ENCODE peak calls at places on chromosomes 13 and 19, in six cellular contexts. One of them, this sample, is unnamed. For H3K4me1, the result is how much of the 10 kb centered on the place peaks cover.

GRCh38 chr13:48400820-48401219 is 12.1 kb downstream of the LPAR6 start:
- DNase-seq in lower lobe of right lung: no peak
- DNase-seq in left ventricle myocardium inferior: no peak
- DNase-seq in adrenal gland: no peak
- DNase-seq in heart left ventricle: no peak
- DNase-seq in MM.1S: peak
- DNase-seq in this sample: no peak

GRCh38 chr13:99821741-99822140 is 149.8 kb downstream of the ZIC5 start:
- DNase-seq in left ventricle myocardium inferior: no peak
- DNase-seq in heart left ventricle: no peak
- DNase-seq in MM.1S: no peak
- DNase-seq in lower lobe of right lung: no peak
- DNase-seq in adrenal gland: no peak
- DNase-seq in this sample: no peak

GRCh38 chr19:3707868-3708206 is 347 bp upstream of the TJP3 start:
- DNase-seq in MM.1S: no peak
- DNase-seq in lower lobe of right lung: no peak
- DNase-seq in left ventricle myocardium inferior: no peak
- DNase-seq in adrenal gland: no peak
- DNase-seq in heart left ventricle: no peak
- DNase-seq in this sample: no peak

GRCh38 chr19:58577581-58578429 is 4.7 kb upstream of the MZF1 start:
- DNase-seq in lower lobe of right lung: no peak
- DNase-seq in left ventricle myocardium inferior: peak
- DNase-seq in adrenal gland: peak
- DNase-seq in MM.1S: no peak
- DNase-seq in heart left ventricle: no peak
- DNase-seq in this sample: no peak

GRCh38 chr13:105410602-105411001 is 1124.9 kb downstream of the EFNB2 start:
- DNase-seq in MM.1S: no peak
- DNase-seq in heart left ventricle: peak
- DNase-seq in left ventricle myocardium inferior: peak
- DNase-seq in lower lobe of right lung: peak
- DNase-seq in adrenal gland: peak
- DNase-seq in this sample: no peak

GRCh38 chr19:10286803-10287737 is at the start of gene ICAM4:
- DNase-seq in MM.1S: no peak
- DNase-seq in left ventricle myocardium inferior: peak
- DNase-seq in heart left ventricle: peak
- DNase-seq in lower lobe of right lung: peak
- DNase-seq in adrenal gland: peak
- DNase-seq in this sample: peak

GRCh38 chr13:89627991-89628390 is 1719.5 kb upstream of the MIR17HG start:
- DNase-seq in heart left ventricle: no peak
- DNase-seq in lower lobe of right lung: no peak
- DNase-seq in adrenal gland: peak
- DNase-seq in left ventricle myocardium inferior: no peak
- DNase-seq in MM.1S: no peak
- DNase-seq in this sample: no peak

GRCh38 chr19:23070353-23070781 is 46.5 kb upstream of the ZNF730 start:
- DNase-seq in adrenal gland: no peak
- DNase-seq in left ventricle myocardium inferior: peak
- DNase-seq in MM.1S: no peak
- DNase-seq in lower lobe of right lung: no peak
- DNase-seq in heart left ventricle: no peak
- DNase-seq in this sample: peak

GRCh38 chr19:49216076-49216475 is 58.5 kb downstream of the TRPM4 start:
- DNase-seq in lower lobe of right lung: no peak
- DNase-seq in MM.1S: no peak
- DNase-seq in left ventricle myocardium inferior: no peak
- DNase-seq in adrenal gland: no peak
- DNase-seq in heart left ventricle: no peak
- DNase-seq in this sample: no peak

GRCh38 chr19:8310342-8311055 is 2.3 kb upstream of the CD320 start:
- DNase-seq in MM.1S: no peak
- DNase-seq in adrenal gland: no peak
- DNase-seq in lower lobe of right lung: peak
- DNase-seq in left ventricle myocardium inferior: no peak
- DNase-seq in heart left ventricle: no peak
- DNase-seq in this sample: no peak

GRCh38 chr13:95615539-95615938 is 29.0 kb downstream of the DZIP1 start:
- DNase-seq in adrenal gland: no peak
- DNase-seq in lower lobe of right lung: no peak
- DNase-seq in left ventricle myocardium inferior: no peak
- DNase-seq in MM.1S: no peak
- DNase-seq in heart left ventricle: no peak
- DNase-seq in this sample: no peak

GRCh38 chr13:93690139-93690538 is 463.5 kb downstream of the GPC6 start:
- DNase-seq in lower lobe of right lung: no peak
- DNase-seq in left ventricle myocardium inferior: no peak
- DNase-seq in adrenal gland: no peak
- DNase-seq in heart left ventricle: no peak
- DNase-seq in MM.1S: peak
- DNase-seq in this sample: no peak

GRCh38 chr13:32051156-32051555 is 19.6 kb downstream of the FRY start:
- DNase-seq in lower lobe of right lung: no peak
- DNase-seq in left ventricle myocardium inferior: no peak
- DNase-seq in adrenal gland: no peak
- DNase-seq in heart left ventricle: no peak
- DNase-seq in MM.1S: no peak
- DNase-seq in this sample: no peak

GRCh38 chr19:19826875-19827274 is 5.3 kb upstream of the ZNF506 start:
- DNase-seq in lower lobe of right lung: no peak
- DNase-seq in MM.1S: no peak
- DNase-seq in left ventricle myocardium inferior: no peak
- DNase-seq in adrenal gland: no peak
- DNase-seq in heart left ventricle: no peak
- DNase-seq in this sample: no peak

GRCh38 chr13:53001444-53001843 is 27.2 kb upstream of the OLFM4 start:
- DNase-seq in adrenal gland: no peak
- DNase-seq in heart left ventricle: no peak
- DNase-seq in lower lobe of right lung: no peak
- DNase-seq in MM.1S: no peak
- DNase-seq in left ventricle myocardium inferior: no peak
- DNase-seq in this sample: no peak

GRCh38 chr13:25186187-25186586 is 14.1 kb upstream of the AMER2 start:
- DNase-seq in left ventricle myocardium inferior: no peak
- DNase-seq in heart left ventricle: no peak
- DNase-seq in lower lobe of right lung: no peak
- DNase-seq in MM.1S: no peak
- DNase-seq in adrenal gland: no peak
- DNase-seq in this sample: no peak

GRCh38 chr13:44969858-44970484 is 19.3 kb downstream of the NUFIP1 start:
- DNase-seq in heart left ventricle: no peak
- DNase-seq in lower lobe of right lung: no peak
- DNase-seq in MM.1S: peak
- DNase-seq in adrenal gland: no peak
- DNase-seq in left ventricle myocardium inferior: no peak
- DNase-seq in this sample: no peak

GRCh38 chr13:38979891-38980627 is 10.6 kb downstream of the STOML3 start:
- DNase-seq in MM.1S: no peak
- DNase-seq in left ventricle myocardium inferior: peak
- DNase-seq in heart left ventricle: no peak
- DNase-seq in lower lobe of right lung: no peak
- DNase-seq in adrenal gland: no peak
- DNase-seq in this sample: peak

GRCh38 chr19:55212447-55212846 is 3.1 kb upstream of the PTPRH start:
- DNase-seq in adrenal gland: no peak
- DNase-seq in MM.1S: peak
- DNase-seq in heart left ventricle: no peak
- DNase-seq in lower lobe of right lung: no peak
- DNase-seq in left ventricle myocardium inferior: no peak
- DNase-seq in this sample: no peak

GRCh38 chr19:53172892-53173291 is 14.0 kb upstream of the ZNF347 start:
- DNase-seq in lower lobe of right lung: no peak
- DNase-seq in heart left ventricle: no peak
- DNase-seq in left ventricle myocardium inferior: no peak
- DNase-seq in adrenal gland: no peak
- DNase-seq in MM.1S: no peak
- DNase-seq in this sample: no peak

GRCh38 chr19:49890349-49891311 is 6.1 kb downstream of the IL4I1 start:
- DNase-seq in lower lobe of right lung: peak
- DNase-seq in left ventricle myocardium inferior: no peak
- DNase-seq in adrenal gland: no peak
- DNase-seq in heart left ventricle: peak
- DNase-seq in MM.1S: peak
- DNase-seq in this sample: no peak

GRCh38 chr19:50952890-50953289 is at the start of gene KLK5:
- DNase-seq in adrenal gland: no peak
- DNase-seq in MM.1S: no peak
- DNase-seq in lower lobe of right lung: no peak
- DNase-seq in heart left ventricle: no peak
- DNase-seq in left ventricle myocardium inferior: no peak
- DNase-seq in this sample: no peak

GRCh38 chr19:15421726-15422260 is 3.0 kb upstream of the AKAP8L start:
- DNase-seq in MM.1S: no peak
- DNase-seq in lower lobe of right lung: no peak
- DNase-seq in heart left ventricle: peak
- DNase-seq in adrenal gland: no peak
- DNase-seq in left ventricle myocardium inferior: peak
- DNase-seq in this sample: no peak

GRCh38 chr13:47858678-47859050 is 142.4 kb downstream of the SUCLA2 start:
- DNase-seq in left ventricle myocardium inferior: no peak
- DNase-seq in adrenal gland: no peak
- DNase-seq in lower lobe of right lung: no peak
- DNase-seq in heart left ventricle: no peak
- DNase-seq in MM.1S: no peak
- DNase-seq in this sample: no peak

GRCh38 chr13:72390909-72391308 is 336.5 kb downstream of the MZT1 start:
- DNase-seq in left ventricle myocardium inferior: no peak
- DNase-seq in lower lobe of right lung: no peak
- DNase-seq in heart left ventricle: no peak
- DNase-seq in adrenal gland: peak
- DNase-seq in MM.1S: no peak
- DNase-seq in this sample: no peak

GRCh38 chr13:26062853-26063444 is 11.1 kb upstream of the SHISA2 start:
- DNase-seq in MM.1S: peak
- DNase-seq in adrenal gland: peak
- DNase-seq in lower lobe of right lung: no peak
- DNase-seq in left ventricle myocardium inferior: no peak
- DNase-seq in heart left ventricle: no peak
- DNase-seq in this sample: no peak

GRCh38 chr13:90868321-90868920 is 479.1 kb upstream of the MIR17HG start:
- DNase-seq in left ventricle myocardium inferior: no peak
- DNase-seq in lower lobe of right lung: no peak
- DNase-seq in MM.1S: no peak
- DNase-seq in adrenal gland: no peak
- DNase-seq in heart left ventricle: no peak
- DNase-seq in this sample: no peak

GRCh38 chr13:36582977-36583376 is 90.8 kb upstream of the SERTM1 start:
- DNase-seq in lower lobe of right lung: no peak
- DNase-seq in left ventricle myocardium inferior: no peak
- DNase-seq in heart left ventricle: no peak
- DNase-seq in adrenal gland: no peak
- DNase-seq in MM.1S: no peak
- DNase-seq in this sample: no peak
- H3K4me1 ChIP-seq in lower lobe of right lung: under half
- H3K4me1 ChIP-seq in left ventricle myocardium inferior: under half
- H3K4me1 ChIP-seq in heart left ventricle: under half
- H3K4me1 ChIP-seq in adrenal gland: under half
- H3K4me1 ChIP-seq in MM.1S: under half
- H3K4me1 ChIP-seq in this sample: under half

GRCh38 chr19:47110521-47111080 is 3.0 kb downstream of the ZC3H4 start:
- DNase-seq in lower lobe of right lung: no peak
- DNase-seq in MM.1S: no peak
- DNase-seq in left ventricle myocardium inferior: no peak
- DNase-seq in adrenal gland: no peak
- DNase-seq in heart left ventricle: no peak
- DNase-seq in this sample: no peak

GRCh38 chr19:47107953-47108746 is 5.4 kb downstream of the ZC3H4 start:
- DNase-seq in left ventricle myocardium inferior: no peak
- DNase-seq in adrenal gland: no peak
- DNase-seq in MM.1S: no peak
- DNase-seq in heart left ventricle: no peak
- DNase-seq in lower lobe of right lung: no peak
- DNase-seq in this sample: no peak

GRCh38 chr19:47109541-47110375 is 3.8 kb downstream of the ZC3H4 start:
- DNase-seq in lower lobe of right lung: no peak
- DNase-seq in MM.1S: no peak
- DNase-seq in left ventricle myocardium inferior: no peak
- DNase-seq in heart left ventricle: no peak
- DNase-seq in adrenal gland: no peak
- DNase-seq in this sample: no peak

GRCh38 chr19:47107201-47107952 is 6.2 kb downstream of the ZC3H4 start:
- DNase-seq in left ventricle myocardium inferior: no peak
- DNase-seq in MM.1S: no peak
- DNase-seq in adrenal gland: no peak
- DNase-seq in heart left ventricle: no peak
- DNase-seq in lower lobe of right lung: no peak
- DNase-seq in this sample: no peak

DNA sequence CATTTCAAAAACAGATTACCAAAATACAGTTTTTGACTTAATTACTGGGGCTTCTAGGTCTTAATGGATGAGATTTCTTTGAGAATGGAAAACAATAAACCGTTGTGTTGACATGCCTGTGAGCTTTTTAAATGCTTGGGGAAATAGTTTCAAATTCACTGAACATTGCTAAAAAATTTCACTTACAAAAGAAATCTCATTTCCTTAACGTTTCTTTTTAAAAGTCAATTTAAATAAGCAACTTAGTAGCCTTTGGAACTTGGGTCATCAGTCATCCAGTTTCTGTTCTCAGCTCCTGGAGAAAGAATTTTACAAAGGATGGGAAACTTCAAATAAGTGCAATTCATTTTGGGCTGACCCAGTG is 4.4 kb downstream of the ZC3H4 start:
- DNase-seq in heart left ventricle: no peak
- DNase-seq in adrenal gland: no peak
- DNase-seq in lower lobe of right lung: no peak
- DNase-seq in MM.1S: no peak
- DNase-seq in left ventricle myocardium inferior: no peak
- DNase-seq in this sample: no peak
- H3K4me3 ChIP-seq in heart left ventricle: no peak
- H3K4me3 ChIP-seq in adrenal gland: peak
- H3K4me3 ChIP-seq in lower lobe of right lung: peak
- H3K4me3 ChIP-seq in MM.1S: no peak
- H3K4me3 ChIP-seq in left ventricle myocardium inferior: peak
- H3K4me3 ChIP-seq in this sample: no peak

GRCh38 chr19:40862333-40862732 is 12.1 kb upstream of the CYP2A6 start:
- DNase-seq in heart left ventricle: no peak
- DNase-seq in lower lobe of right lung: no peak
- DNase-seq in adrenal gland: no peak
- DNase-seq in left ventricle myocardium inferior: no peak
- DNase-seq in MM.1S: no peak
- DNase-seq in this sample: no peak
- TF ChIP-seq CTCF in heart left ventricle: no peak
- TF ChIP-seq CTCF in lower lobe of right lung: no peak
- TF ChIP-seq CTCF in adrenal gland: peak
- TF ChIP-seq CTCF in left ventricle myocardium inferior: no peak
- TF ChIP-seq CTCF in MM.1S: no peak
- TF ChIP-seq CTCF in this sample: no peak

DNA sequence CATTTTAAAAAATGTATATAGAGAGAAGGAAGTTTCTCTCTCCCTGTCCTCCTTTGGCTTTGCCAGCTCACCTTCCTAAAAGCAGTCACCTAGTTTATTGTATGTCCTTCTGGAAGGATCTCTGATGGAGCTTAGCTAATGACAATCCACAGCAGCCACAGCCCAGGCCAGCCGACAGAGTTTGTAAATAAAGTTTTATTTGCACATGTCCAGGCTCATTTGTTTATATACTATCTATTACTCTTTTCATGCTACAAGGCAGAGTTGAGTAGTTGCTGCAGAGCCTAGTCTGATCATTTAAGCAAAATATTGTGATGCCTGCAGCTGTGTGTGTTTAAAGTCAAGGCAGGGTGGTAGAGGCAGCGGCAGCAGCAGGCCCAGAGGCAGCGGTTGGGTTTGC is 32.7 kb downstream of the NKPD1 start:
- DNase-seq in MM.1S: no peak
- DNase-seq in adrenal gland: no peak
- DNase-seq in lower lobe of right lung: no peak
- DNase-seq in heart left ventricle: no peak
- DNase-seq in left ventricle myocardium inferior: no peak
- DNase-seq in this sample: no peak
- H3K4me1 ChIP-seq in MM.1S: under half
- H3K4me1 ChIP-seq in adrenal gland: under half
- H3K4me1 ChIP-seq in lower lobe of right lung: under half
- H3K4me1 ChIP-seq in heart left ventricle: under half
- H3K4me1 ChIP-seq in left ventricle myocardium inferior: under half
- H3K4me1 ChIP-seq in this sample: under half